ENCODE peak calls at places on chromosomes 2 and 18, in eight cellular contexts. X is brain pericyte, G is AG08396, D is Caco-2, O is activated T-helper 1 cell treated with Interleukin-2 at 50 U/mL for 16 hours, L is activated T-cell treated with anti-CD3 and anti-CD28 coated beads for 48 hours, F is H54, S is GM12864. Z is an unnamed sample.

GRCh38 chr2:232623768-232624553 is 9.4 kb upstream of the EFHD1 start:
- DNase-seq in L (no peak), G (no peak), D (no peak), S (no peak), O (no peak), X (no peak), F (no peak), Z (no peak)

GRCh38 chr2:150856596-150857281 is 369.3 kb upstream of the RND3 start:
- DNase-seq in S (no peak), F (no peak), X (no peak), D (no peak), G (no peak), O (no peak), L (no peak), Z (no peak)

GRCh38 chr2:217804786-217805678 is 197.8 kb downstream of the TNS1 start:
- DNase-seq in O (no peak), L (no peak), F (no peak), X (no peak), D (no peak), G (no peak), S (no peak), Z (peak; percentile 58)

GRCh38 chr2:240983361-240983995 is 14.9 kb upstream of the SNED1 start:
- DNase-seq in G (no peak), D (no peak), S (no peak), F (no peak), X (no peak), O (peak; percentile 26), L (peak; percentile 43), Z (peak; percentile 90)

GRCh38 chr2:160075171-160075570 is 12.8 kb upstream of the PLA2R1 start:
- DNase-seq in S (no peak), F (peak; percentile 41), O (no peak), L (no peak), D (no peak), X (peak; percentile 96), G (no peak), Z (no peak)

GRCh38 chr2:160224507-160224906 is 24.4 kb upstream of the ITGB6 start:
- DNase-seq in L (no peak), S (no peak), D (no peak), F (no peak), X (no peak), O (no peak), G (no peak), Z (no peak)

GRCh38 chr2:198700330-198700729 is 757.4 kb downstream of the SATB2 start:
- DNase-seq in F (no peak), L (no peak), O (no peak), X (no peak), S (no peak), D (no peak), G (no peak), Z (peak; percentile 10)

GRCh38 chr18:9249254-9249653 is 85.3 kb upstream of the TWSG1 start:
- DNase-seq in F (no peak), S (no peak), X (no peak), O (no peak), L (no peak), G (no peak), D (no peak), Z (no peak)

GRCh38 chr18:73462092-73462491 is 594.3 kb upstream of the NETO1 start:
- DNase-seq in L (no peak), G (peak; percentile 20), X (peak; percentile 22), S (no peak), O (no peak), D (no peak), F (no peak), Z (peak; percentile 10)

GRCh38 chr2:98387478-98387877 is 41.2 kb downstream of the CNGA3 start:
- DNase-seq in F (no peak), G (no peak), D (no peak), O (no peak), L (no peak), X (no peak), S (no peak), Z (no peak)

GRCh38 chr2:232494542-232494941 is 6.9 kb upstream of the ECEL1 start:
- DNase-seq in L (no peak), S (no peak), O (no peak), G (no peak), X (no peak), F (no peak), D (no peak), Z (no peak)

GRCh38 chr2:20135631-20136050 is 84.2 kb upstream of the LAPTM4A start:
- DNase-seq in S (peak; percentile 57), O (no peak), D (peak; percentile 64), G (peak; percentile 77), L (peak; percentile 29), X (no peak), F (no peak), Z (peak; percentile 91)

GRCh38 chr2:218396688-218397501 is 2.8 kb upstream of the CTDSP1 start:
- DNase-seq in D (peak; percentile 78), O (peak; percentile 72), S (no peak), L (peak; percentile 47), F (peak; percentile 81), G (no peak), X (no peak), Z (peak; percentile 88)

GRCh38 chr2:231172020-231172419 is 26.4 kb upstream of the ARMC9 start:
- DNase-seq in X (no peak), S (no peak), G (no peak), F (no peak), L (no peak), D (no peak), O (no peak), Z (no peak)

Z was measured in left kidney.